ENCODE peak calls at places on chromosomes 13 and 19, in seven cellular contexts. X is lower leg skin, P is kidney epithelial cell, R is GM12865, F is pancreas, M is RWPE2, D is AG04450. G is an unnamed sample.

GRCh38 chr13:97977376-97977705 is 23.9 kb downstream of the IPO5 start:
- DNase-seq in X (no peak), P (no peak), R (no peak), F (no peak), M (no peak), D (no peak), G (no peak)

GRCh38 chr13:103243495-103243894 is 177.3 kb upstream of the SLC10A2 start:
- DNase-seq in X (no peak), P (no peak), R (no peak), F (no peak), M (no peak), D (no peak), G (no peak)

GRCh38 chr13:111384441-111385181 is 64.2 kb downstream of the TEX29 start:
- DNase-seq in X (peak), P (no peak), R (no peak), F (no peak), M (no peak), D (no peak), G (no peak)

GRCh38 chr13:93227280-93227905 is 786 bp downstream of the GPC6 start:
- DNase-seq in X (no peak), P (peak), R (no peak), F (no peak), M (no peak), D (no peak), G (no peak)

GRCh38 chr13:48401480-48401879 is 11.4 kb downstream of the LPAR6 start:
- DNase-seq in X (no peak), P (no peak), R (no peak), F (no peak), M (no peak), D (no peak), G (no peak)

GRCh38 chr19:40512473-40513344 is 45.9 kb downstream of the SPTBN4 start:
- DNase-seq in X (no peak), P (no peak), R (no peak), F (no peak), M (no peak), D (no peak), G (no peak)

GRCh38 chr19:8363803-8364771 is at the start of gene ANGPTL4:
- DNase-seq in X (peak), P (no peak), R (no peak), F (peak), M (no peak), D (no peak), G (no peak)

GRCh38 chr13:33723772-33724435 is 94.0 kb upstream of the RFC3 start:
- DNase-seq in X (peak), P (peak), R (peak), F (peak), M (no peak), D (peak), G (peak)

GRCh38 chr13:99702687-99703319 is 201.5 kb downstream of the TM9SF2 start:
- DNase-seq in X (no peak), P (no peak), R (no peak), F (no peak), M (no peak), D (no peak), G (no peak)

GRCh38 chr19:56141416-56141992 is 417 bp downstream of the ZNF444 start:
- DNase-seq in X (no peak), P (no peak), R (peak), F (peak), M (no peak), D (no peak), G (no peak)

GRCh38 chr19:821976-822773 is 420 bp upstream of the PLPPR3 start:
- DNase-seq in X (no peak), P (no peak), R (no peak), F (no peak), M (no peak), D (no peak), G (no peak)

GRCh38 chr13:32731576-32731975 is 145.3 kb downstream of the PDS5B start:
- DNase-seq in X (no peak), P (no peak), R (no peak), F (no peak), M (no peak), D (no peak), G (peak)

GRCh38 chr19:29040951-29041350 is 172.0 kb downstream of the UQCRFS1 start:
- DNase-seq in X (no peak), P (no peak), R (no peak), F (no peak), M (no peak), D (no peak), G (no peak)

GRCh38 chr19:1088419-1089066 is 6.6 kb downstream of the POLR2E start:
- DNase-seq in X (no peak), P (no peak), R (no peak), F (no peak), M (peak), D (no peak), G (no peak)

GRCh38 chr13:28954810-28955209 is 134.7 kb downstream of the MTUS2 start:
- DNase-seq in X (no peak), P (no peak), R (no peak), F (no peak), M (no peak), D (no peak), G (no peak)

GRCh38 chr13:45846681-45847080 is 4.9 kb downstream of the SIAH3 start:
- DNase-seq in X (no peak), P (no peak), R (no peak), F (no peak), M (no peak), D (no peak), G (no peak)

GRCh38 chr19:33447336-33448158 is 74.0 kb downstream of the CEBPG start:
- DNase-seq in X (peak), P (no peak), R (no peak), F (peak), M (peak), D (no peak), G (no peak)

GRCh38 chr13:40588101-40588500 is 78.3 kb downstream of the FOXO1 start:
- DNase-seq in X (no peak), P (no peak), R (no peak), F (no peak), M (no peak), D (no peak), G (no peak)

GRCh38 chr13:97976551-97977375 is 23.3 kb downstream of the IPO5 start:
- DNase-seq in X (peak), P (no peak), R (no peak), F (no peak), M (no peak), D (no peak), G (peak)

GRCh38 chr13:80116107-80116506 is 224.8 kb downstream of the SPRY2 start:
- DNase-seq in X (no peak), P (no peak), R (no peak), F (no peak), M (no peak), D (peak), G (peak)

GRCh38 chr19:778910-779653 is 18.2 kb upstream of the PTBP1 start:
- DNase-seq in X (peak), P (peak), R (no peak), F (no peak), M (peak), D (peak), G (peak)

GRCh38 chr13:49683489-49683888 is 7.8 kb downstream of the EBPL start:
- DNase-seq in X (no peak), P (no peak), R (peak), F (no peak), M (no peak), D (no peak), G (no peak)

GRCh38 chr13:28297341-28297740 is 159.0 kb downstream of the PAN3 start:
- DNase-seq in X (no peak), P (no peak), R (no peak), F (no peak), M (no peak), D (no peak), G (no peak)

GRCh38 chr13:99087130-99087953 is 109.5 kb upstream of the DOCK9 start:
- DNase-seq in X (peak), P (peak), R (peak), F (peak), M (peak), D (peak), G (peak)

GRCh38 chr13:95556981-95557380 is 4.5 kb downstream of the CLDN10 start:
- DNase-seq in X (no peak), P (no peak), R (no peak), F (no peak), M (no peak), D (no peak), G (no peak)

GRCh38 chr13:97658556-97658955 is 224.6 kb downstream of the RAP2A start:
- DNase-seq in X (no peak), P (no peak), R (no peak), F (no peak), M (no peak), D (no peak), G (no peak)

GRCh38 chr13:29861694-29862110 is 11.3 kb upstream of the UBL3 start:
- DNase-seq in X (no peak), P (peak), R (no peak), F (no peak), M (no peak), D (peak), G (peak)

GRCh38 chr13:19836472-19836871 is 27.0 kb downstream of the ZMYM5 start:
- DNase-seq in X (no peak), P (no peak), R (no peak), F (no peak), M (no peak), D (no peak), G (no peak)

GRCh38 chr13:106156468-106156867 is 379.0 kb downstream of the EFNB2 start:
- DNase-seq in X (no peak), P (peak), R (no peak), F (no peak), M (peak), D (peak), G (peak)

GRCh38 chr19:12779162-12779993 is 4.0 kb upstream of the HOOK2 start:
- DNase-seq in X (peak), P (no peak), R (peak), F (peak), M (no peak), D (no peak), G (no peak)

GRCh38 chr13:54705738-54706137 is 1677.1 kb downstream of the OLFM4 start:
- DNase-seq in X (no peak), P (no peak), R (no peak), F (no peak), M (no peak), D (no peak), G (no peak)

GRCh38 chr19:13220847-13221246 is 70.6 kb downstream of the IER2 start:
- DNase-seq in X (no peak), P (no peak), R (no peak), F (no peak), M (no peak), D (no peak), G (no peak)

GRCh38 chr19:8262431-8262830 is 45.7 kb downstream of the CD320 start:
- DNase-seq in X (no peak), P (no peak), R (no peak), F (peak), M (no peak), D (no peak), G (no peak)

GRCh38 chr19:54633401-54633800 is 3.1 kb downstream of the LILRB1 start:
- DNase-seq in X (no peak), P (no peak), R (no peak), F (no peak), M (no peak), D (no peak), G (no peak)

GRCh38 chr13:107799001-107799400 is 416.3 kb downstream of the LIG4 start:
- DNase-seq in X (no peak), P (no peak), R (no peak), F (no peak), M (no peak), D (no peak), G (no peak)

GRCh38 chr19:43462383-43462782 is 3.0 kb downstream of the LYPD3 start:
- DNase-seq in X (no peak), P (no peak), R (no peak), F (no peak), M (no peak), D (no peak), G (no peak)
- H3K4me3 ChIP-seq in X (no peak), P (no peak), R (no peak), F (no peak), M (no peak), D (no peak), G (no peak)

GRCh38 chr13:67803118-67803517 is 573.0 kb upstream of the PCDH9 start:
- DNase-seq in X (no peak), P (no peak), R (no peak), F (no peak), M (no peak), D (no peak), G (no peak)
- TF ChIP-seq CTCF in X (no peak), P (no peak), R (no peak), F (no peak), M (no peak), D (no peak), G (no peak)

GRCh38 chr19:11191273-11191755 is 6.0 kb downstream of the KANK2 start:
- DNase-seq in X (peak), P (no peak), R (peak), F (no peak), M (no peak), D (no peak), G (no peak)
- H3K4me3 ChIP-seq in X (no peak), P (no peak), R (no peak), F (no peak), M (no peak), D (no peak), G (no peak)

GRCh38 chr13:113209880-113210421 is 538 bp downstream of the CUL4A start:
- DNase-seq in X (peak), P (no peak), R (peak), F (peak), M (peak), D (no peak), G (no peak)
- TF ChIP-seq CTCF in X (no peak), P (no peak), R (no peak), F (no peak), M (no peak), D (no peak), G (no peak)

GRCh38 chr19:35155441-35155840 is 906 bp downstream of the FXYD5 start:
- DNase-seq in X (no peak), P (no peak), R (peak), F (no peak), M (no peak), D (no peak), G (no peak)
- H3K4me3 ChIP-seq in X (peak), P (peak), R (peak), F (peak), M (peak), D (peak), G (peak)

DNA sequence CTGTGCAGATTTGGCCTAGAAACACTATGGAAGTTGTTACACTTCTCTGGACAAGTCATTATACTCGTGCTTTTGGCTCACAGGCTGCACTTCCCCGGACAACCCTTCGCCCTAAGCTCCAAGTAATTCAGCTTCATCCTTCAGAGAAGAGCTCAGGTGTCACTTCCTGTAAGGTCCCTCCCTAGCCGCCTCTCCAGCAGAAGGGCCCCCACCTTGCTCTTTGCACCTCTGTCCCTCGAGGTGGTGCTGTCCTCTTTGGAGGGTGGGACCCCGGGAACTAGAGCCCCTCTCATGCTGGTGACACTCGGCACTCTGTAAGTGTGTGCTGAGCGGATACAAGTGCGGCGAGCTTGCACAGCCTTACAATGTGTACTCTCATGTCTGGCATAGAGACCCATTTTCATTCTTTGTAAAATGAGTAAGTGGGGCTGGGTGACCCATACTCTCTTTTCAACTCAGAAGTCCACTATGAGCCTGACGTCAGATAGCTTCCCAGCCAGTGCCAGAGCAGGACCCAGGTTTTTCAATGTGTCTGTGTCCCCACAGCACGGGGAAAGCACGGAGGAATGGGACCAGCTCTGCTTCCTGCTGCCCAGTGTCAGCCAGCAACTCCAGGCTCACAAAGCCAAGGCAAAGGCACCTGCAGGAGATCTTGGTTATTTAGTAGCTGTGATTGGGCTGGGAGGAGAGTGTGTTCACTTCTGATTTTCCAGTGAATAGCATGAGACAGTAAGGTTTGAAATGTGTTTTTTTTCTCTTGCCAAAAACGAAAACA is 26.9 kb downstream of the CHAMP1 start:
- DNase-seq in X (no peak), P (no peak), R (no peak), F (no peak), M (no peak), D (no peak), G (no peak)
- TF ChIP-seq CTCF in X (no peak), P (no peak), R (no peak), F (no peak), M (no peak), D (no peak), G (no peak)

GRCh38 chr19:10431943-10432735 is 11.8 kb downstream of the PDE4A start:
- DNase-seq in X (peak), P (no peak), R (peak), F (peak), M (no peak), D (no peak), G (no peak)
- H3K4me3 ChIP-seq in X (peak), P (peak), R (peak), F (peak), M (peak), D (peak), G (peak)